ENCODE peak calls at places on chromosomes 2 and 18, in four cellular contexts. I is stomach, X is tibial nerve, M is bronchial epithelial cell. D is an unnamed sample.

GRCh38 chr2:149059822-149060221 is 21.3 kb downstream of the LYPD6B start:
- DNase-seq in I (no peak), X (no peak), M (no peak), D (no peak)

GRCh38 chr2:237904806-237905599 is 45.6 kb downstream of the RAMP1 start:
- DNase-seq in I (no peak), X (no peak), M (no peak), D (no peak)

GRCh38 chr2:163185160-163185559 is 346.6 kb upstream of the KCNH7 start:
- DNase-seq in I (no peak), X (no peak), M (no peak), D (no peak)

GRCh38 chr2:216932113-216932512 is 72.2 kb upstream of the TNP1 start:
- DNase-seq in I (no peak), X (no peak), M (peak; percentile 4), D (no peak)

GRCh38 chr2:110688594-110689091 is 10.8 kb upstream of the BUB1 start:
- DNase-seq in I (no peak), X (no peak), M (peak; percentile 86), D (no peak)

GRCh38 chr2:227310756-227311110 is 14.3 kb upstream of the MFF start:
- DNase-seq in I (no peak), X (no peak), M (peak; percentile 73), D (no peak)

GRCh38 chr18:49691177-49691608 is 122.1 kb downstream of the ACAA2 start:
- DNase-seq in I (no peak), X (no peak), M (peak; percentile 98), D (no peak)

GRCh38 chr2:120852200-120852815 is 116.6 kb downstream of the GLI2 start:
- DNase-seq in I (no peak), X (no peak), M (no peak), D (no peak)

GRCh38 chr2:179898873-179899272 is 37.5 kb upstream of the ZNF385B start:
- DNase-seq in I (no peak), X (no peak), M (peak; percentile 34), D (peak; percentile 57)

GRCh38 chr2:113274427-113274826 is 4.3 kb downstream of the PAX8 start:
- DNase-seq in I (no peak), X (no peak), M (no peak), D (no peak)

GRCh38 chr2:170221317-170222288 is 43.7 kb downstream of the MYO3B start:
- DNase-seq in I (no peak), X (no peak), M (peak; percentile 82), D (no peak)

GRCh38 chr2:235085476-235085875 is 133.7 kb downstream of the SH3BP4 start:
- DNase-seq in I (no peak), X (no peak), M (no peak), D (no peak)

GRCh38 chr2:112204411-112204810 is 50.4 kb downstream of the ZC3H8 start:
- DNase-seq in I (no peak), X (no peak), M (peak; percentile 38), D (no peak)

GRCh38 chr2:16538691-16539090 is 126.9 kb downstream of the CYRIA start:
- DNase-seq in I (no peak), X (no peak), M (peak; percentile 8), D (no peak)

GRCh38 chr18:75868031-75868430 is 440.5 kb upstream of the SMIM21 start:
- DNase-seq in I (no peak), X (no peak), M (no peak), D (no peak)

GRCh38 chr2:186562209-186562578 is 27.7 kb upstream of the ITGAV start:
- DNase-seq in I (no peak), X (no peak), M (no peak), D (no peak)

GRCh38 chr2:25076749-25077148 is 34.9 kb downstream of the EFR3B start:
- DNase-seq in I (no peak), X (no peak), M (no peak), D (no peak)

GRCh38 chr18:12287684-12288405 is 20.2 kb upstream of the TUBB6 start:
- DNase-seq in I (peak; percentile 73), X (peak; percentile 72), M (peak; percentile 93), D (no peak)

GRCh38 chr2:26880161-26880560 is 32.2 kb downstream of the DPYSL5 start:
- DNase-seq in I (no peak), X (no peak), M (no peak), D (no peak)

GRCh38 chr18:45775241-45775676 is 50.2 kb upstream of the SIGLEC15 start:
- DNase-seq in I (peak; percentile 77), X (peak; percentile 52), M (peak; percentile 66), D (no peak)

GRCh38 chr2:28635251-28635650 is 116.4 kb upstream of the PPP1CB start:
- DNase-seq in I (peak; percentile 71), X (peak; percentile 41), M (no peak), D (no peak)

GRCh38 chr2:234848578-234848977 is 103.2 kb upstream of the SH3BP4 start:
- DNase-seq in I (no peak), X (no peak), M (no peak), D (no peak)

GRCh38 chr2:17252258-17252657 is 266.0 kb downstream of the RAD51AP2 start:
- DNase-seq in I (no peak), X (no peak), M (peak; percentile 25), D (no peak)

GRCh38 chr2:1496394-1496821 is 83.1 kb downstream of the TPO start:
- DNase-seq in I (no peak), X (no peak), M (no peak), D (no peak)

GRCh38 chr2:169693344-169693743 is 861 bp downstream of the CFAP210 start:
- DNase-seq in I (no peak), X (no peak), M (no peak), D (no peak)

GRCh38 chr2:102703748-102704147 is 58.1 kb upstream of the TMEM182 start:
- DNase-seq in I (no peak), X (no peak), M (peak; percentile 60), D (peak; percentile 28)

GRCh38 chr2:127681976-127682857 is 6.9 kb upstream of the LIMS2 start:
- DNase-seq in I (no peak), X (no peak), M (no peak), D (no peak)

GRCh38 chr2:98480598-98480997 is 35.9 kb downstream of the INPP4A start:
- DNase-seq in I (no peak), X (no peak), M (no peak), D (no peak)

GRCh38 chr2:205696541-205697441 is 14.5 kb downstream of the NRP2 start:
- DNase-seq in I (no peak), X (no peak), M (no peak), D (no peak)

GRCh38 chr2:74947703-74948102 is 10.7 kb upstream of the POLE4 start:
- DNase-seq in I (no peak), X (no peak), M (no peak), D (no peak)

GRCh38 chr2:41932241-41933034 is 115.4 kb upstream of the PKDCC start:
- DNase-seq in I (peak; percentile 32), X (peak; percentile 88), M (no peak), D (no peak)

GRCh38 chr2:127035212-127035611 is 71.7 kb downstream of the BIN1 start:
- DNase-seq in I (no peak), X (no peak), M (no peak), D (no peak)

GRCh38 chr2:43484323-43484930 is 111.4 kb downstream of the THADA start:
- DNase-seq in I (no peak), X (no peak), M (peak; percentile 79), D (peak; percentile 48)

GRCh38 chr18:62847081-62847480 is 131.7 kb downstream of the PHLPP1 start:
- DNase-seq in I (no peak), X (no peak), M (no peak), D (no peak)

GRCh38 chr18:62842898-62843297 is 127.6 kb downstream of the PHLPP1 start:
- DNase-seq in I (no peak), X (no peak), M (no peak), D (no peak)

GRCh38 chr18:62841405-62841804 is 126.1 kb downstream of the PHLPP1 start:
- DNase-seq in I (no peak), X (no peak), M (no peak), D (no peak)

GRCh38 chr18:62846334-62846733 is 131.0 kb downstream of the PHLPP1 start:
- DNase-seq in I (no peak), X (no peak), M (no peak), D (no peak)

GRCh38 chr18:62844850-62845643 is 129.7 kb downstream of the PHLPP1 start:
- DNase-seq in I (no peak), X (no peak), M (no peak), D (no peak)
- H3K4me3 ChIP-seq in I (no peak overlapping the region), X (no peak overlapping the region), M (no peak overlapping the region), D (no peak overlapping the region)

GRCh38 chr2:159615936-159616733 is at the start of gene BAZ2B:
- DNase-seq in I (peak; percentile 63), X (peak; percentile 50), M (peak; percentile 85), D (no peak)

GRCh38 chr2:159615187-159615935 is 987 bp downstream of the BAZ2B start:
- DNase-seq in I (peak; percentile 83), X (peak; percentile 85), M (peak; percentile 83), D (no peak)

GRCh38 chr2:159617651-159618050 is 1.3 kb upstream of the BAZ2B start:
- DNase-seq in I (no peak), X (peak; percentile 12), M (peak; percentile 51), D (no peak)

GRCh38 chr2:159614534-159615186 is 1.7 kb downstream of the BAZ2B start:
- DNase-seq in I (no peak), X (no peak), M (no peak), D (no peak)

DNA sequence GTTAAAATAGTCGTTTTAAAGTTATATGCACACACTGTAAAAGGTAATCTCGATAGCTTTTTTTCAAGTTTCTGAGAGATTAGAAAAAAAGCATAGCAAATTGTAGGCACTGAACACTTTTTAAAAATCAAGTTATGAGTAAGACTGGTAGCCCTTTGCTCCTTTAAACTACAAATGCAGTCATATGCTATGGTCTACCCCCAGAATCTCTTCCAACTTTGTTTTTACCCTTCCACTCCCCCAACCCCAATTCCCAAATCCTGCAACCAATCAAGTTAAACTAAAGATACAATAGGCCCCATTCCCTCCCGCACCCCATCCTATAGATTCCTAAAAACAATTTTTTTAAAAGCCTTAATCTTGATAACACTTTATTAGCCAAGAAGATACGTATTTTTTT is 732 bp upstream of the BAZ2B start:
- DNase-seq in I (no peak), X (no peak), M (no peak), D (no peak)
- H3K4me3 ChIP-seq in I (peak overlapping the region; percentile 60), X (no peak overlapping the region), M (peak overlapping the region; percentile 89), D (no peak overlapping the region)

DNA sequence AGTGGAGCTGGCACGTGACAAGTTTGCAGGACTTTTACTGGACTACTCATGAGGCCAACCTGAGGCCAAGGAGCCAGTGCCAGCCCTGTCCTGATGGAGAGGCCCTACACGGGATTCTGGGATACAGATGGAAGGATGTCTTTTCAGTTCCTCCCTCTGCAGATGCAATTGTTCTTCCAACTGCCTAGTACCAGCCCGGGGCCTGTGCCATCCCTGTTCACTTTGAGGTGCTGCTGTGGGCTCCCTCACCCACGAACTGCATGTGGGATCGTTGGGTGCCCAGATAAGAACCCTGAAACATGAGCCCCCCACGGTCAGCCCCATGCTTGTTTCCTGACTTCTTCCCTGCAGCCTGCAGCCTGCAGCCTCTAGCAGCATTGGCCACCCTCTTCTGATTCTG is 25.3 kb upstream of the LAPTM4A start:
- DNase-seq in I (no peak), X (no peak), M (no peak), D (no peak)
- H3K4me3 ChIP-seq in I (no peak overlapping the region), X (no peak overlapping the region), M (no peak overlapping the region), D (no peak overlapping the region)

GRCh38 chr2:207504513-207505171 is 25.1 kb upstream of the CREB1 start:
- DNase-seq in I (no peak), X (no peak), M (peak; percentile 43), D (no peak)
- H3K4me3 ChIP-seq in I (no peak overlapping the region), X (peak overlapping the region; percentile 4), M (no peak overlapping the region), D (no peak overlapping the region)